ENCODE peak calls at places on chromosomes 1 and 21, in six cellular contexts. J is A549; V is psoas muscle; L is activated CD8-positive, alpha-beta T cell treated with anti-CD3 and anti-CD28 coated beads for 36 hours; X is progenitor cell of endocrine pancreas; D is AG09309. H is an unnamed sample.

GRCh38 chr1:217139513-217139912 is 416.3 kb upstream of the ESRRG start:
- DNase-seq in V (no peak), X (no peak), D (no peak), J (no peak), L (no peak), H (no peak)

GRCh38 chr1:79005945-79006344 is 585 bp downstream of the ADGRL4 start:
- DNase-seq in V (no peak), L (no peak), J (no peak), D (no peak), X (no peak), H (no peak)

GRCh38 chr1:193558491-193559028 is 372.1 kb upstream of the B3GALT2 start:
- DNase-seq in L (peak), V (no peak), J (peak), X (no peak), D (no peak), H (no peak)

GRCh38 chr1:206808615-206809014 is 36.3 kb upstream of the IL10 start:
- DNase-seq in X (peak), D (no peak), J (peak), V (no peak), L (peak), H (no peak)

GRCh38 chr21:37546949-37547614 is 180.5 kb downstream of the DYRK1A start:
- DNase-seq in J (no peak), V (no peak), X (no peak), L (peak), D (no peak), H (no peak)

GRCh38 chr1:116772648-116773045 is 18.4 kb downstream of the CD2 start:
- DNase-seq in V (no peak), D (peak), J (no peak), L (peak), X (no peak), H (no peak)

GRCh38 chr1:233479026-233479890 is 134.6 kb upstream of the KCNK1 start:
- DNase-seq in J (no peak), X (no peak), L (no peak), D (no peak), V (no peak), H (no peak)

GRCh38 chr1:39110882-39111281 is 84.7 kb downstream of the NDUFS5 start:
- DNase-seq in L (no peak), X (no peak), D (no peak), J (no peak), V (no peak), H (no peak)

GRCh38 chr1:52556641-52557360 is 3.9 kb upstream of the TUT4 start:
- DNase-seq in L (no peak), D (no peak), V (no peak), X (no peak), J (no peak), H (no peak)

GRCh38 chr1:101237229-101237837 is 514 bp downstream of the S1PR1 start:
- DNase-seq in X (no peak), J (no peak), V (no peak), L (peak), D (peak), H (peak)

GRCh38 chr1:151970641-151971040 is 23.0 kb downstream of the S100A10 start:
- DNase-seq in X (no peak), D (no peak), J (peak), V (no peak), L (no peak), H (no peak)

GRCh38 chr21:28793043-28793442 is 199.6 kb downstream of the LTN1 start:
- DNase-seq in V (no peak), J (peak), D (peak), L (no peak), X (no peak), H (no peak)

GRCh38 chr1:109768335-109768650 is 4.6 kb upstream of the EPS8L3 start:
- DNase-seq in X (no peak), V (no peak), J (no peak), L (no peak), D (no peak), H (no peak)

GRCh38 chr1:54488831-54489626 is 59.0 kb upstream of the ACOT11 start:
- DNase-seq in X (peak), D (no peak), L (peak), J (peak), V (peak), H (peak)

GRCh38 chr21:38721983-38722382 is 83.7 kb upstream of the ETS2 start:
- DNase-seq in X (no peak), L (no peak), D (no peak), V (no peak), J (no peak), H (no peak)

GRCh38 chr1:178564086-178564782 is 51.3 kb downstream of the TEX35 start:
- DNase-seq in X (no peak), D (no peak), L (no peak), V (no peak), J (no peak), H (no peak)

GRCh38 chr1:3687509-3687908 is 35.2 kb downstream of the TP73 start:
- DNase-seq in D (no peak), J (no peak), V (no peak), X (no peak), L (no peak), H (no peak)

GRCh38 chr1:109391161-109391556 is 6.6 kb downstream of the SORT1 start:
- DNase-seq in D (no peak), L (no peak), J (no peak), V (no peak), X (no peak), H (no peak)

GRCh38 chr1:248841702-248842395 is 3.8 kb downstream of the ZNF672 start:
- DNase-seq in L (peak), X (no peak), D (no peak), V (peak), J (peak), H (no peak)

DNA sequence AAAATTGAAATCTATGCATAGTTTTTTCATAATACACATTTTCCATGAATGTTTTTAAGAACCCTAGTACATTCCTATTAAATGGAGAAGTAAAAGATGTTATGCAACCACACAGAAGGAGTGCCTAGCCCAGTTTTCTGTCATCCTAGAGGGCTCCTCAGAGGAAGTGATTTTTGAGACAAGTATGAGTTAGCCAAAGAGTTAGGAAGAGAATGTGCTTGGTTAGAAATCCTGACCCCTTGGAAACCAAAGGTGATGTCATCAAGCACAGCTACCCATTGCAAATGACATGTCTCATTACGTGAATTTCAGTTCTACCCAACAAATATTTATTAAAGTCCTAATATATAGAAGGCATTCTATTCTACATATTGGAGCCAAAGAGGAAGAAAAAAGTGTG is 88.9 kb upstream of the TNFSF4 start:
- DNase-seq in J (no peak), V (no peak), D (no peak), L (no peak), X (no peak), H (no peak)
- TF ChIP-seq CTCF in J (no peak), V (no peak), D (no peak), L (no peak), X (no peak), H (no peak)

GRCh38 chr1:36540056-36540455 is 57.3 kb upstream of the CSF3R start:
- DNase-seq in L (no peak), X (no peak), D (no peak), V (no peak), J (no peak), H (no peak)

GRCh38 chr1:36542024-36542961 is 59.6 kb upstream of the CSF3R start:
- DNase-seq in J (no peak), D (no peak), X (no peak), V (no peak), L (no peak), H (no peak)

GRCh38 chr1:36537190-36537768 is 54.6 kb upstream of the CSF3R start:
- DNase-seq in L (no peak), J (no peak), V (no peak), D (no peak), X (no peak), H (no peak)

GRCh38 chr1:36539526-36539925 is 56.8 kb upstream of the CSF3R start:
- DNase-seq in L (no peak), X (no peak), J (no peak), D (no peak), V (no peak), H (no peak)

DNA sequence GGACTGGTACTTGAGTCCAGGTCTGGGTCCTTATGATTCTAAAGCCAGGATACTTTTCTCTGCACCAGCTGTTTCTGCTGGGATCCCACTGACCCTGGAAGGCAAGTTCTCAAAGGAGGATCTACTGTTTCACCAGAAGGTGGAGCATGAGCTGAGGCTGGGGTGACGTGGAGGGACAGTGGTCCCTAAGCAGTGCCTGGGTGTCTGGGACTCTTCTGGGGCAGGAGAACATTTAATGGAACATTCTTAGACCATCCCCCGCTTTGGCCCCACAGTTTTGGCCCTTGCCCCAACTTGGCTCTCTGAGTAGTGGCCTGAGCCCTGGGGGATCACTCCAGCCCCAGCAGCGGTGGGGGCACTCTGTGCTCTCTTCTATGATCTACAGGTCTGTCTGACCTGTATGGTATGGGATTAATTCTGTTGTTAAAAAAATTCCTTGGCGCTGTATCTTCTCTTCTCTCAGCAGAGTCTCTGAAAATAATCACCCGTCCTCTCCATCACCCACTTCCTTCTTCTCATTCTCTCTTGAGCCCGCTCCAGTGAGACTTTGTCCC is 60.3 kb upstream of the CSF3R start:
- DNase-seq in L (no peak), X (no peak), D (no peak), J (no peak), V (no peak), H (no peak)
- TF ChIP-seq CTCF in L (no peak), X (peak), D (peak), J (no peak), V (no peak), H (no peak)

GRCh38 chr1:25586181-25586588 is 30.4 kb upstream of the MAN1C1 start:
- DNase-seq in V (no peak), L (no peak), D (no peak), X (no peak), J (no peak), H (no peak)

GRCh38 chr1:25587290-25587689 is 29.3 kb upstream of the MAN1C1 start:
- DNase-seq in V (no peak), D (no peak), X (no peak), L (no peak), J (no peak), H (no peak)

GRCh38 chr1:25594971-25595370 is 21.6 kb upstream of the MAN1C1 start:
- DNase-seq in L (no peak), J (no peak), V (no peak), D (no peak), X (no peak), H (no peak)

DNA sequence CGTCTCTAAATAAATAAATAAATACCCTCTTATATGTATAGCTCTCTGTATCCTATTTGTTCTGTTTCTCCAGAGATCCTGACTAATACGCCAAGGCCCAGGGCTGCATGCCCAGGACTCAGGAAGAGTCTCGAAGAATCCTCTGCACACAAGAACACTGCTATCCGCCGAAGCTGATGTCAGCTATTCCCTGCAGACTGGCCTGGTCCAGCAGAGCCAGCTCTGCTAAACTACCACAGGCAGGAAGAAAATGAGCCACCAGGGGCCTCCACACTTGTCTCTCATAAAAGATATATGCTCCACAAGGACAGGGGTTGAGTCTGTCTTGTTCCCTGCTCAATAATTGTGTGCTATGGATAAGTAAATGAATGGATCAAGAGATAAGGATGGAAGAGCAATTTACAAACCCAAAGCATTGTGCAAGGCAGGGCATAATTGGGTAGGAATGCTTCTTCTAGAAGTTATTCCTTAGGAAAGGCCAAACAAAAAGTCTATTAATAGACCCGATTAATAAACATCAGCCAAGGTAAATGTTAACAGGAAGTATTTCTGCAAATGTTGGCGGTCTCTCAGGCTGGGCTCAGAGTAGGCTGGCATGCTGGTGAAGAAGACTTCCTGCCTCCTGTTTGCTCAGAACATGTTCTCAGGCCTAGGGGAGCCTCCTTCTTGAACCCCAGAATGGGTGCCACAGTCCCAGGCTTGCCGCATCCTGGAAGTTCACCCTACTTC is 26.3 kb upstream of the MAN1C1 start:
- DNase-seq in X (no peak), V (peak), D (no peak), J (no peak), L (no peak), H (no peak)
- TF ChIP-seq CTCF in X (peak), V (no peak), D (no peak), J (no peak), L (no peak), H (no peak)

DNA sequence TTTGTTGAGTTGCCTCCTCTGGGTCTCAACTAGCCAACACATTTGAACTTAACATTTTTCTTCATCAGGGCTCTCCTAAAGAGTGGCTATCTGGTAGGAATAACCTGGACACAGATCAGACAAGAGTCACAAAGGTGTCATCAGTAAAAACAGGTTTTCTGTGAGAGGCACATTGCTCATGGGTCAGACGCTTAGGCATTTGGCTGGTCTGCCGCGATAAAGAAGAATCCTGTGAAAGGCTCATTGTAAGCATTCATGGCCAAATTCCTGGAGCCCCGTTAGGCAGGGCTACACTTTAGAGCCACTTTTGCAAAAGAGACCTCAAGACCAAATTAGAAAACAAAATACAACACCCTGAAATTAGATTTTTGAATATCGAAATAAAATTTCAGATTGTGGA is 64.2 kb upstream of the PDE4B start:
- DNase-seq in J (no peak), L (no peak), X (no peak), V (no peak), D (no peak), H (no peak)
- TF ChIP-seq CTCF in J (no peak), L (no peak), X (no peak), V (no peak), D (no peak), H (no peak)

H was measured in GM13976.